ENCODE peak calls at places on chromosomes 5 and 9, in five cellular contexts. D, E, N, A and F are unnamed samples.

GRCh38 chr9:131675437-131676022 is 64.3 kb downstream of the RAPGEF1 start:
- DNase-seq in D (no peak), E (no peak), N (no peak), A (no peak), F (no peak)

GRCh38 chr5:93355691-93356090 is 225.3 kb downstream of the NR2F1-AS1 start:
- DNase-seq in D (no peak), E (no peak), N (peak; percentile 76), A (no peak), F (no peak)

GRCh38 chr9:111588846-111589245 is 10.6 kb downstream of the PTGR1 start:
- DNase-seq in D (no peak), E (no peak), N (no peak), A (peak; percentile 36), F (no peak)

GRCh38 chr9:115210699-115211098 is 92.7 kb upstream of the TNC start:
- DNase-seq in D (no peak), E (no peak), N (no peak), A (no peak), F (no peak)

GRCh38 chr5:60360355-60360754 is 339.6 kb downstream of the DEPDC1B start:
- DNase-seq in D (no peak), E (no peak), N (no peak), A (no peak), F (no peak)

GRCh38 chr9:117211280-117211679 is 203.6 kb downstream of the ASTN2 start:
- DNase-seq in D (no peak), E (no peak), N (no peak), A (no peak), F (no peak)

GRCh38 chr5:55584398-55585265 is 49.9 kb upstream of the PLPP1 start:
- DNase-seq in D (no peak), E (no peak), N (no peak), A (no peak), F (no peak)

GRCh38 chr5:67160985-67161384 is 35.6 kb downstream of the CD180 start:
- DNase-seq in D (peak; percentile 49), E (no peak), N (peak; percentile 27), A (peak; percentile 60), F (no peak)

GRCh38 chr5:151072234-151073025 is 8.4 kb downstream of the TNIP1 start:
- DNase-seq in D (no peak), E (peak; percentile 51), N (peak; percentile 71), A (peak; percentile 63), F (no peak)

GRCh38 chr5:125696762-125697161 is 726.4 kb upstream of the GRAMD2B start:
- DNase-seq in D (no peak), E (peak; percentile 19), N (peak; percentile 82), A (peak; percentile 69), F (no peak)

GRCh38 chr5:42360061-42360460 is 63.2 kb upstream of the GHR start:
- DNase-seq in D (no peak), E (no peak), N (peak; percentile 47), A (peak; percentile 65), F (no peak)

GRCh38 chr5:179865471-179866240 is 7.0 kb upstream of the MRNIP start:
- DNase-seq in D (no peak), E (no peak), N (no peak), A (no peak), F (no peak)

GRCh38 chr5:91052977-91053732 is 330.0 kb downstream of the ARRDC3 start:
- DNase-seq in D (no peak), E (no peak), N (no peak), A (peak; percentile 52), F (no peak)

GRCh38 chr5:107513337-107514125 is 157.2 kb downstream of the EFNA5 start:
- DNase-seq in D (no peak), E (no peak), N (no peak), A (no peak), F (no peak)

GRCh38 chr5:160548949-160549665 is 127.5 kb downstream of the PTTG1 start:
- DNase-seq in D (no peak), E (no peak), N (no peak), A (peak; percentile 7), F (no peak)

GRCh38 chr9:89165341-89165740 is 13.3 kb downstream of the SHC3 start:
- DNase-seq in D (no peak), E (no peak), N (no peak), A (no peak), F (no peak)

GRCh38 chr9:107043886-107044285 is 180.9 kb downstream of the ZNF462 start:
- DNase-seq in D (no peak), E (no peak), N (no peak), A (no peak), F (no peak)

GRCh38 chr5:177507596-177508216 is 1.9 kb downstream of the DOK3 start:
- DNase-seq in D (no peak), E (no peak), N (no peak), A (no peak), F (no peak)

GRCh38 chr9:106420511-106420944 is 442.4 kb upstream of the ZNF462 start:
- DNase-seq in D (no peak), E (peak; percentile 34), N (peak; percentile 7), A (no peak), F (no peak)

GRCh38 chr9:114723926-114724325 is 41.9 kb upstream of the TEX48 start:
- DNase-seq in D (no peak), E (no peak), N (peak; percentile 1), A (no peak), F (no peak)

GRCh38 chr9:124389146-124389939 is 25.9 kb downstream of the PSMB7 start:
- DNase-seq in D (no peak), E (no peak), N (no peak), A (no peak), F (no peak)

GRCh38 chr9:3436629-3437028 is 89.2 kb downstream of the RFX3 start:
- DNase-seq in D (no peak), E (no peak), N (peak; percentile 26), A (peak; percentile 56), F (no peak)

GRCh38 chr5:8861764-8862163 is 684.1 kb downstream of the SEMA5A start:
- DNase-seq in D (no peak), E (no peak), N (no peak), A (no peak), F (no peak)

GRCh38 chr9:131650254-131650653 is 89.6 kb downstream of the RAPGEF1 start:
- DNase-seq in D (no peak), E (no peak), N (no peak), A (peak; percentile 36), F (no peak)

GRCh38 chr9:126494746-126495145 is 119.0 kb upstream of the LMX1B start:
- DNase-seq in D (no peak), E (no peak), N (no peak), A (no peak), F (no peak)

GRCh38 chr5:142143878-142144277 is 35.3 kb downstream of the NDFIP1 start:
- DNase-seq in D (no peak), E (peak; percentile 38), N (peak; percentile 14), A (peak; percentile 76), F (no peak)

GRCh38 chr5:142145106-142145900 is 36.7 kb downstream of the NDFIP1 start:
- DNase-seq in D (peak; percentile 52), E (peak; percentile 83), N (peak; percentile 74), A (peak; percentile 82), F (no peak)

GRCh38 chr5:142141463-142141862 is 32.9 kb downstream of the NDFIP1 start:
- DNase-seq in D (no peak), E (no peak), N (no peak), A (no peak), F (no peak)
- TF ChIP-seq CTCF in D (no peak), E (peak; percentile 15), N (no peak), A (no peak), F (peak; percentile 6)

GRCh38 chr5:142550471-142550870 is 135.4 kb downstream of the FGF1 start:
- DNase-seq in D (no peak), E (no peak), N (no peak), A (no peak), F (no peak)

GRCh38 chr5:142551242-142552067 is 134.4 kb downstream of the FGF1 start:
- DNase-seq in D (no peak), E (peak; percentile 33), N (no peak), A (peak; percentile 39), F (no peak)

GRCh38 chr5:142549834-142550233 is 136.1 kb downstream of the FGF1 start:
- DNase-seq in D (no peak), E (no peak), N (no peak), A (no peak), F (no peak)

GRCh38 chr5:142547445-142548374 is 138.2 kb downstream of the FGF1 start:
- DNase-seq in D (no peak), E (no peak), N (no peak), A (no peak), F (no peak)

DNA sequence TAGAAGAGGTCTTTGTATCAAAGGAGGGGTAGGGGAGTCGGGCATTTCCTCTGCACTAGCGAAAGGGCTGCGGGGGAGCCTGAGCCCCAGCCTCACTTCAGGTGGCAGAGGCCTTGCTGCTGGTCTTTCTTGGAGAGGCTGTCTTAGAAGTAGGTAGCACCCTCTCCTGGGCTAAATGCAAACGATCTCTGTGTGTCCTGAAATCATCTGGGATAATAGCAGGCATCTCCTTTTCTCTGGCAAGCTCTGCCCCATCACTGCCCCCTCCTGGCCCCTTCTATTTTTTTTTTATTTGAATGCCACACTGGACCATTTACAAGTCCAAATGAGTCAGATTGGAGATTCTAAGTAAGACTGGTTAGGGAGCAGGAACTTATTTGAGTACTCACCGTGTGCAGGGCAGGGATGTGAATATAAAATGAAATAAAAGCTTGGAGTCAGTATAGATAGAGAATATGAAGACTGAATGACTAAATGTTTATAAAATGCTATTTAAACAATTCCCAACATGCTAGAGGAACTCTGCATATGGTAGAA is 137.1 kb downstream of the FGF1 start:
- DNase-seq in D (no peak), E (peak; percentile 91), N (peak; percentile 97), A (peak; percentile 98), F (peak; percentile 35)
- TF ChIP-seq CTCF in D (peak; percentile 57), E (peak; percentile 96), N (peak; percentile 89), A (peak; percentile 91), F (peak; percentile 90)

GRCh38 chr5:6578676-6579343 is 54.0 kb downstream of the NSUN2 start:
- DNase-seq in D (no peak), E (no peak), N (no peak), A (no peak), F (no peak)

GRCh38 chr5:6574111-6574510 is 58.7 kb downstream of the NSUN2 start:
- DNase-seq in D (no peak), E (no peak), N (no peak), A (no peak), F (no peak)

GRCh38 chr5:6579535-6579934 is 53.3 kb downstream of the NSUN2 start:
- DNase-seq in D (no peak), E (no peak), N (no peak), A (no peak), F (no peak)

GRCh38 chr5:6574537-6574936 is 58.3 kb downstream of the NSUN2 start:
- DNase-seq in D (no peak), E (no peak), N (no peak), A (no peak), F (no peak)

GRCh38 chr5:6576861-6577501 is 55.9 kb downstream of the NSUN2 start:
- DNase-seq in D (no peak), E (peak; percentile 55), N (peak; percentile 64), A (peak; percentile 68), F (peak; percentile 42)
- TF ChIP-seq CTCF in D (no peak), E (peak; percentile 62), N (peak; percentile 77), A (peak; percentile 70), F (peak; percentile 46)

DNA sequence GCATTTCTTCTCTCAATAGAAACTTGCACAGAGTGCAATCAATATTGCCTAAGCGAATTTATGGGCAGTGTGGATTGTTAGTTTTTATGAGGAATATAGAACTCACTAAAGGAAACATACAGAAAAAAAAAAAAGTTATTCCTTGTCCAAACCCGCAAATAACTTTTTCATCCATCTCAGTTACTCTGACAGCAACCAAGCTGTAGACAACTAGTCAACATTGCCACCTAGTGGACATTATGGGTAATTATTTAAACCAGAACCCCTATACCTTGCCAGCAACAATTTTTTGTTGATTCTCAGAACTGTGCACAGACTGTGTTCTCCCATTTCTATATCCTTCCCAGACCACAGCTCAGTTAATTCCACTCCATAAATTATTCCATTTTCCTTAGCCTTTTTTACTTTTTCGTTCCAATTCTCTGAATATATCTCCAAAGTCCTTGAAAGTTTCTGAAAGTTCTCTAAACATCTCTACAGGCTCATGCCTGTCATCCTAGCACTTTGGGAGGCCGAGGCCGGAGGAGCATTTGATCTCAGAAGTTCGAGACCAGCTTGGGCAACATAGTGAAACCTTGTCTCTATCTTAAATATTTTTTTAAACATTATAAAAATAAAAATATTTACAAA is 2.6 kb upstream of the AFAP1L1 start:
- DNase-seq in D (no peak), E (peak; percentile 75), N (no peak), A (peak; percentile 77), F (peak; percentile 44)
- TF ChIP-seq CTCF in D (peak; percentile 89), E (peak; percentile 66), N (peak; percentile 52), A (peak; percentile 64), F (peak; percentile 71)